ENCODE peak calls at places on chromosome 16, in nine cellular contexts. J, U, Q, V, A, E, X, F and L are unnamed samples.

GRCh38 chr16:55386534-55387296 is 62.7 kb downstream of the IRX6 start:
- DNase-seq in U (no peak), Q (no peak), V (no peak), F (no peak), E (no peak), X (no peak), A (no peak), J (no peak), L (no peak)

GRCh38 chr16:53515259-53515658 is 12.2 kb upstream of the AKTIP start:
- DNase-seq in J (no peak), U (no peak), X (no peak), A (no peak), Q (no peak), E (no peak), F (no peak), V (no peak), L (no peak)

GRCh38 chr16:50761276-50761675 is 19.4 kb downstream of the CYLD start:
- DNase-seq in E (no peak), V (no peak), F (no peak), Q (no peak), U (no peak), A (no peak), J (no peak), X (no peak), L (no peak)

GRCh38 chr16:66484453-66485213 is 57.5 kb downstream of the BEAN1 start:
- DNase-seq in F (no peak), U (no peak), V (no peak), A (no peak), E (no peak), Q (no peak), J (no peak), X (no peak), L (no peak)

GRCh38 chr16:66004706-66005105 is 361.8 kb upstream of the CDH5 start:
- DNase-seq in J (no peak), X (no peak), A (no peak), V (no peak), U (no peak), E (no peak), F (no peak), Q (no peak), L (no peak)

GRCh38 chr16:27781981-27782880 is 232.3 kb downstream of the KATNIP start:
- DNase-seq in J (no peak), V (no peak), Q (peak), X (no peak), A (no peak), E (no peak), F (no peak), U (no peak), L (no peak)

GRCh38 chr16:17461951-17462729 is 8.6 kb downstream of the XYLT1 start:
- DNase-seq in J (no peak), V (no peak), X (no peak), F (no peak), U (no peak), Q (no peak), E (no peak), A (peak), L (no peak)

GRCh38 chr16:11799509-11800384 is 2.7 kb upstream of the ZC3H7A start:
- DNase-seq in V (no peak), X (no peak), U (no peak), A (no peak), J (no peak), F (no peak), Q (no peak), E (no peak), L (no peak)

GRCh38 chr16:29811896-29812665 is at the start of gene PRRT2:
- DNase-seq in A (no peak), U (peak), V (no peak), F (peak), J (peak), Q (peak), X (no peak), E (peak), L (peak)

GRCh38 chr16:81918927-81919326 is 92.3 kb downstream of the SDR42E1 start:
- DNase-seq in A (no peak), E (no peak), J (no peak), F (no peak), Q (no peak), U (no peak), X (no peak), V (no peak), L (no peak)

GRCh38 chr16:29736112-29736511 is 9.7 kb downstream of the C16orf54 start:
- DNase-seq in X (no peak), V (no peak), E (no peak), J (no peak), Q (peak), F (no peak), A (no peak), U (peak), L (no peak)